ENCODE peak calls at places on chromosomes 2 and 18, in ten cellular contexts. K is iris pigment epithelial cell; L is RKO; H is skeletal muscle cell; I is ELF-1; W is mesendoderm; V is AG08396; P is cardiac muscle cell; G is mesothelial cell of epicardium; E is stimulated activated CD8-positive, alpha-beta memory T cell treated with anti-CD3 and anti-CD28 coated beads, Interleukin-15, amount 100 ng/mL, for 24 hours. J is an unnamed sample.

GRCh38 chr2:159054032-159054334 is 85.5 kb downstream of the TANC1 start:
- DNase-seq in W (no peak), P (no peak), G (no peak), E (no peak), L (no peak), I (no peak), V (no peak), K (no peak), H (no peak), J (no peak)

GRCh38 chr18:11736656-11737055 is 47.6 kb downstream of the GNAL start:
- DNase-seq in W (no peak), P (peak), I (no peak), G (no peak), K (peak), E (no peak), L (no peak), H (no peak), V (no peak), J (no peak)

GRCh38 chr2:106269591-106270291 is 75.6 kb upstream of the UXS1 start:
- DNase-seq in V (no peak), W (no peak), E (no peak), G (no peak), I (peak), H (no peak), P (peak), K (no peak), L (no peak), J (no peak)

GRCh38 chr2:44932079-44932478 is 9.4 kb upstream of the SIX3 start:
- DNase-seq in E (no peak), L (no peak), V (no peak), W (no peak), H (no peak), I (no peak), P (no peak), K (no peak), G (no peak), J (no peak)

GRCh38 chr18:78138993-78139496 is 840.6 kb upstream of the SALL3 start:
- DNase-seq in E (no peak), P (no peak), I (peak), V (no peak), G (no peak), K (no peak), H (no peak), L (no peak), W (peak), J (no peak)

GRCh38 chr2:225334524-225334923 is 65.0 kb upstream of the NYAP2 start:
- DNase-seq in P (no peak), E (no peak), H (no peak), V (no peak), W (no peak), K (peak), L (no peak), I (no peak), G (no peak), J (no peak)

GRCh38 chr2:70525032-70525431 is 28.6 kb downstream of the TGFA start:
- DNase-seq in P (peak), V (no peak), E (no peak), H (no peak), G (no peak), L (no peak), W (no peak), I (no peak), K (no peak), J (peak)

GRCh38 chr2:58667137-58667774 is 426.1 kb upstream of the FANCL start:
- DNase-seq in P (no peak), G (no peak), I (no peak), W (no peak), E (no peak), V (no peak), K (no peak), H (no peak), L (peak), J (no peak)

GRCh38 chr2:28901202-28901601 is 6.7 kb downstream of the WDR43 start:
- DNase-seq in W (peak), P (no peak), L (no peak), V (no peak), G (no peak), I (no peak), E (no peak), K (no peak), H (no peak), J (no peak)

GRCh38 chr2:208479342-208479741 is 72.8 kb downstream of the PTH2R start:
- DNase-seq in I (no peak), V (no peak), W (no peak), H (no peak), P (no peak), G (no peak), K (no peak), E (no peak), L (no peak), J (no peak)

GRCh38 chr2:28437142-28437835 is 44.6 kb downstream of the FOSL2 start:
- DNase-seq in L (no peak), W (peak), H (no peak), P (no peak), E (no peak), K (no peak), G (no peak), V (no peak), I (no peak), J (no peak)

GRCh38 chr2:105848367-105848766 is 103.7 kb downstream of the NCK2 start:
- DNase-seq in K (no peak), H (no peak), V (no peak), G (no peak), I (no peak), E (no peak), P (no peak), W (no peak), L (no peak), J (no peak)